ENCODE peak calls at places on chromosomes 5 and 9, in five cellular contexts. K is endothelial cell of umbilical vein, F is heart left ventricle, Y is kidney epithelial cell, J is WERI-Rb-1. U is an unnamed sample. For H3K36me3, the result is how much of the 10 kb centered on the place peaks cover.

GRCh38 chr9:123550797-123551196 is 194.8 kb downstream of the CRB2 start:
- DNase-seq in Y (no peak), K (no peak), F (no peak), J (peak), U (peak)

GRCh38 chr5:161546463-161547301 is at the start of gene GABRB2:
- DNase-seq in Y (no peak), J (peak), K (peak), F (no peak), U (peak)

GRCh38 chr5:174533127-174533453 is 191.3 kb upstream of the MSX2 start:
- DNase-seq in F (no peak), K (no peak), Y (no peak), J (no peak), U (no peak)

GRCh38 chr9:73775757-73776156 is 624.1 kb downstream of the ANXA1 start:
- DNase-seq in Y (no peak), J (no peak), F (no peak), K (no peak), U (no peak)

GRCh38 chr9:121607434-121608248 is 43.8 kb upstream of the DAB2IP start:
- DNase-seq in Y (no peak), K (no peak), F (peak), J (peak), U (peak)

GRCh38 chr9:131667576-131667975 is 72.3 kb downstream of the RAPGEF1 start:
- DNase-seq in J (no peak), K (no peak), Y (no peak), F (no peak), U (no peak)

GRCh38 chr9:125360621-125361020 is 99.0 kb downstream of the GAPVD1 start:
- DNase-seq in Y (no peak), J (no peak), F (no peak), K (no peak), U (no peak)

GRCh38 chr9:16039103-16039987 is 486.5 kb downstream of the CCDC171 start:
- DNase-seq in Y (no peak), J (peak), K (peak), F (no peak), U (peak)

GRCh38 chr9:115117999-115118470 is at the start of gene TNC:
- DNase-seq in Y (no peak), J (peak), F (peak), K (peak), U (no peak)

GRCh38 chr5:73529081-73529480 is 30.8 kb downstream of the BTF3 start:
- DNase-seq in F (no peak), J (no peak), K (no peak), Y (no peak), U (no peak)

GRCh38 chr9:114178756-114179450 is 23.6 kb downstream of the COL27A1 start:
- DNase-seq in Y (no peak), J (no peak), K (no peak), F (peak), U (peak)

GRCh38 chr9:36163049-36163839 is 5.9 kb upstream of the CCIN start:
- DNase-seq in J (peak), Y (peak), K (peak), F (peak), U (peak)

GRCh38 chr9:123318961-123319421 is 37.0 kb upstream of the CRB2 start:
- DNase-seq in F (no peak), K (no peak), J (no peak), Y (no peak), U (no peak)

GRCh38 chr9:126499005-126499910 is 114.5 kb upstream of the LMX1B start:
- DNase-seq in J (peak), F (no peak), Y (no peak), K (peak), U (peak)

GRCh38 chr5:82422751-82423181 is 144.6 kb upstream of the RPS23 start:
- DNase-seq in J (no peak), F (peak), Y (no peak), K (peak), U (no peak)

GRCh38 chr5:180830253-180831138 is 27.9 kb upstream of the MGAT1 start:
- DNase-seq in J (peak), K (no peak), F (peak), Y (no peak), U (peak)

GRCh38 chr9:25415723-25416122 is 262.5 kb downstream of the TUSC1 start:
- DNase-seq in Y (no peak), K (no peak), J (no peak), F (no peak), U (no peak)

GRCh38 chr5:78077369-78078068 is 217.0 kb downstream of the AP3B1 start:
- DNase-seq in Y (no peak), K (peak), J (no peak), F (no peak), U (no peak)

GRCh38 chr5:119332978-119333401 is 22.8 kb upstream of the TNFAIP8 start:
- DNase-seq in K (no peak), F (no peak), Y (no peak), J (no peak), U (no peak)

GRCh38 chr9:126938332-126938731 is 23.8 kb downstream of the RALGPS1 start:
- DNase-seq in K (no peak), Y (no peak), J (no peak), F (no peak), U (no peak)

GRCh38 chr5:100904259-100904822 is 1.3 kb upstream of the ST8SIA4 start:
- DNase-seq in Y (no peak), J (no peak), F (no peak), K (no peak), U (no peak)

GRCh38 chr5:38557309-38557710 is 864 bp upstream of the LIFR start:
- DNase-seq in F (peak), K (no peak), J (no peak), Y (no peak), U (no peak)

GRCh38 chr5:138952962-138953361 is 77.8 kb upstream of the LRRTM2 start:
- DNase-seq in J (no peak), F (no peak), K (no peak), Y (no peak), U (no peak)

GRCh38 chr5:14269395-14269794 is 126.3 kb downstream of the TRIO start:
- DNase-seq in F (no peak), Y (no peak), K (no peak), J (no peak), U (no peak)

GRCh38 chr5:37668524-37669047 is 171.3 kb downstream of the GDNF start:
- DNase-seq in J (no peak), F (peak), K (peak), Y (peak), U (no peak)

GRCh38 chr9:137085918-137086530 is 761 bp upstream of the MAN1B1 start:
- DNase-seq in Y (no peak), K (peak), F (peak), J (no peak), U (peak)

GRCh38 chr5:41213340-41213739 is at the start of gene C6:
- DNase-seq in J (no peak), K (no peak), F (no peak), Y (no peak), U (no peak)

GRCh38 chr9:89474939-89475338 is 23.0 kb downstream of the SEMA4D start:
- DNase-seq in Y (no peak), J (no peak), K (no peak), F (no peak), U (no peak)

GRCh38 chr9:113678874-113679273 is 197.2 kb upstream of the ZNF618 start:
- DNase-seq in K (no peak), F (no peak), Y (no peak), J (no peak), U (no peak)

GRCh38 chr9:98973546-98973921 is 29.8 kb downstream of the COL15A1 start:
- DNase-seq in K (no peak), F (peak), Y (no peak), J (no peak), U (no peak)
- H3K36me3 ChIP-seq in K (under half), F (under half), Y (under half), J (under half), U (under half)

GRCh38 chr5:128494516-128494915 is 43.5 kb downstream of the FBN2 start:
- DNase-seq in J (peak), Y (no peak), F (no peak), K (no peak), U (no peak)
- TF ChIP-seq CTCF in J (peak), Y (no peak), F (no peak), K (no peak), U (peak)

GRCh38 chr5:173232499-173233346 is 2.3 kb downstream of the NKX2-5 start:
- DNase-seq in Y (no peak), J (no peak), F (no peak), K (no peak), U (no peak)
- H3K4me3 ChIP-seq in Y (no peak), J (no peak), F (peak), K (no peak), U (no peak)

DNA sequence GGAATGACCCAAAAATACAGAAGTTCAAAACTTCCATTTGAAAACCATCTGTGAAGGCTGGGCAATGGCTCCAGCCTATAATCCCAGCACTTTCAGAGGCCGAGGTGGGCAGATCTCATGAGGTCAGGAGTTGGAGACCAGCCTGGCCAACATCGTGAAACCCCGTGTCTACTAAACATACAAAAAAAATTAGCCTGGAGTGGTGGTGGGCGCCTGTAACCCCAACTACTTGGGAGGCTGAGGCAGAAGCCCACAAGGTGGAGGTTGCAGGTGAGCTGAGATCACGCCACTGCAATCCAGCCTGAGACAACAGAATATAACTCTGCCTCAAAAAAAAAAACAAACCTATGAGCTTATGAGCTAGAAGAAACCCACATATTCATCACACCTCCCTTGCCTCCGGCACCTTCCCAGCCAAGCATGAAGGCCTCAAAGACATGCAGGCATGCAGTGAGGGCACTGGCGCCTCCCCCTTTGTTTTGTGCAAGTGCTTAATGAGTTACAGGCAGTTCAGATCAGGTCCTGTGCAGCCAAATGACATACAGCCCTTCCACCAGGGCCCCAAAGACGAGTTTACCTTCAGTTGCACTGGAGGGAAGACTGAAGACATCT is 9.9 kb downstream of the HNRNPH1 start:
- DNase-seq in Y (peak), F (no peak), K (no peak), J (no peak), U (no peak)
- H3K36me3 ChIP-seq in Y (under half), F (under half), K (under half), J (half or more), U (half or more)

GRCh38 chr5:150230842-150231241 is 41.0 kb downstream of the SLC6A7 start:
- DNase-seq in J (no peak), K (no peak), F (no peak), Y (no peak), U (no peak)

GRCh38 chr5:150229571-150229970 is 39.7 kb downstream of the SLC6A7 start:
- DNase-seq in K (no peak), J (no peak), Y (no peak), F (no peak), U (no peak)

GRCh38 chr5:150223474-150223873 is 33.6 kb downstream of the SLC6A7 start:
- DNase-seq in Y (no peak), F (no peak), K (no peak), J (no peak), U (no peak)

GRCh38 chr5:150224483-150225027 is 34.7 kb downstream of the SLC6A7 start:
- DNase-seq in K (no peak), J (no peak), Y (no peak), F (no peak), U (no peak)

DNA sequence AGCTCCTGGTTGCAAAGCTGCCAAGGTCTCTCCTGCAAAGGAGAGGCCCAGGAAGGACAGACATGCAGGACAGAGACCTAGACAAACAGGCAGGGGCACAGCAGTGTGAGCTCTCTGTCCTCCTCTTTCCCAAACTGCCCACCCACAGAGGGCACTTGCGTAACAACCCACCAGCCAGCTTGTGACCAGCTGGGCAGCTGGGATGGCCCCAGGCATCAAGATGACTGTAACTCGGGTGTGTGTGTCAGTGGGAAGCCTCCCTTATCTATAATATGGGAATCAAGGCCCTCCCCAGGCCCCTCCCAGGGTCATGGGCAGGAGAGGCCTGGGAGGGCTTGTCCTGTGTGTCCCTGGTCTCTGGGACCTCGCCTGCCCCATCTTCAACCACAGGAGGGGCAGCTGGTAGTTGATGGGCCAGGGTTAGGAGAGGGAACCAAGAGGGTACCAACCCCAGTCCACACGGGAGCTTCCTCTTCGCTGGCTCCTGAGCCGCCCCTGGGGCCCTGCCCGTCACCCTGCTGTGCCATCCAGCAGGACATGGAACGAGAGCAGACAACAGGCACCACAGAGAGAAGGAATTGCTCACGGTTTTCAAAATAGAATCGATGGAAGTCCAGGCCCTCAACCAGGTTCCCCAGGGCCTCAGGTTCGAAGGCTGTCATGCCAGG is 37.9 kb downstream of the SLC6A7 start:
- DNase-seq in F (no peak), J (no peak), Y (no peak), K (no peak), U (peak)
- TF ChIP-seq CTCF in F (no peak), J (no peak), Y (no peak), K (no peak), U (no peak)

GRCh38 chr9:77486968-77487367 is 161.2 kb downstream of the GNA14 start:
- DNase-seq in K (no peak), F (no peak), Y (no peak), J (no peak), U (no peak)

GRCh38 chr9:77486463-77486862 is 161.7 kb downstream of the GNA14 start:
- DNase-seq in J (no peak), K (no peak), F (no peak), Y (no peak), U (no peak)

DNA sequence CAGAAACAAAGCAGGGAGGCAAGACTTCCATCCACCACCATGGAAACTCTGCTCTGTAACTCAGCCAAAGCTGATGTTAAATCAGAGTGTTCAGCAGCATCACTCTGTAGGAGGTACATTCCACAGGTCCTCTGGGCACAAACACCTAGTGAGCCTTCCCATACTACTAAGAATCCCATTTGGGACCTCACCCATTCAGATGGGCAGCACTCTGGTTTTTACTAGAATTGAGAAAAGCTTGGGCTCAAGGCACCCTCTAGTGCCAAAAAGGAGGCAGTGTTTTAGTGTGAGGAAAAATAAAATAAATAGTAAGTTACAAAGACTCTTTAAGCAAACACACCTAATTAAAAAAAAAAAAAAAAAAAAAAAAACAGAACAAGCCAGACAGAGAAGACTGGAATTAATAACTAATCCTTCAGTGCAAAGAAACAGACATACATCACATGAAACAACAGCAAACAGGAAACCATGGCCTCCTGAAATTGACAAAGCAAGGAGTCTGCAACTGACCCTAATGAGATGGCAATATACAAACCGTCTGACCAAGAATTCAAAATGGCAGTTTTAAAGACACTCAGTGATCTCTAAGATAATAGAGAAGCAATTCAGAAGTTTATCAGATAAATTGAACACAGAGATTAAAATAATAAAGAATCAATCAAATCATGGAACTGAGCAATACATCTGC is 159.5 kb downstream of the GNA14 start:
- DNase-seq in K (peak), J (no peak), F (no peak), Y (no peak), U (peak)
- H3K4me3 ChIP-seq in K (no peak), J (no peak), F (no peak), Y (no peak), U (no peak)

GRCh38 chr5:150447188-150447587 is 2.4 kb downstream of the RPS14 start:
- DNase-seq in F (no peak), K (no peak), J (no peak), Y (no peak), U (no peak)
- H3K36me3 ChIP-seq in F (under half), K (under half), J (half or more), Y (under half), U (half or more)

GRCh38 chr5:146345240-146345577 is 6.6 kb downstream of the POU4F3 start:
- DNase-seq in J (no peak), F (no peak), K (no peak), Y (no peak), U (no peak)

GRCh38 chr5:146342882-146343865 is 4.5 kb downstream of the POU4F3 start:
- DNase-seq in Y (no peak), F (no peak), K (no peak), J (no peak), U (no peak)

GRCh38 chr5:146345578-146346366 is 7.1 kb downstream of the POU4F3 start:
- DNase-seq in K (no peak), J (peak), Y (no peak), F (no peak), U (no peak)

GRCh38 chr5:146342519-146342881 is 3.9 kb downstream of the POU4F3 start:
- DNase-seq in J (no peak), F (no peak), Y (no peak), K (no peak), U (no peak)

GRCh38 chr5:146344155-146345118 is 5.8 kb downstream of the POU4F3 start:
- DNase-seq in J (no peak), K (no peak), Y (no peak), F (no peak), U (no peak)
- TF ChIP-seq CTCF in J (no peak), K (no peak), Y (no peak), F (no peak), U (no peak)

U was measured in BE2C.